ENCODE peak calls at places on chromosomes 11 and 22, in ten cellular contexts. R is NT2/D1; V is SJSA1; T is CD8-positive, alpha-beta memory T cell; I is tibial nerve; N is heart right ventricle; H is uterus; U is PC-3; W is A549; A is CD8-positive, alpha-beta T cell. Y is an unnamed sample.

GRCh38 chr22:23119492-23120414 is 22.0 kb downstream of the RSPH14 start:
- DNase-seq in R (no peak), V (no peak), T (peak; percentile 29), I (no peak), N (no peak), H (no peak), U (no peak), W (no peak), A (peak; percentile 43), Y (no peak)

GRCh38 chr22:30283342-30283741 is 6.0 kb downstream of the CASTOR1 start:
- DNase-seq in R (no peak), V (no peak), T (no peak), I (no peak), N (no peak), H (no peak), U (no peak), W (no peak), A (no peak), Y (peak; percentile 45)

GRCh38 chr11:31972623-31973022 is 118.3 kb upstream of the RCN1 start:
- DNase-seq in R (no peak), V (no peak), T (no peak), I (no peak), N (no peak), H (no peak), U (no peak), W (no peak), A (no peak), Y (no peak)

GRCh38 chr11:3123761-3124733 is 41.1 kb downstream of the OSBPL5 start:
- DNase-seq in R (no peak), V (peak; percentile 82), T (no peak), I (peak; percentile 85), N (peak; percentile 63), H (peak; percentile 94), U (peak; percentile 94), W (peak; percentile 70), A (no peak), Y (no peak)

GRCh38 chr22:40310081-40310770 is 36.1 kb upstream of the ADSL start:
- DNase-seq in R (no peak), V (peak; percentile 75), T (no peak), I (no peak), N (no peak), H (peak; percentile 48), U (no peak), W (no peak), A (no peak), Y (no peak)

GRCh38 chr22:26418620-26419019 is 10.4 kb upstream of the ASPHD2 start:
- DNase-seq in R (no peak), V (no peak), T (no peak), I (no peak), N (no peak), H (no peak), U (no peak), W (no peak), A (no peak), Y (no peak)

GRCh38 chr11:78851883-78852586 is 277.4 kb upstream of the NARS2 start:
- DNase-seq in R (no peak), V (no peak), T (no peak), I (no peak), N (no peak), H (no peak), U (peak; percentile 60), W (no peak), A (no peak), Y (no peak)

GRCh38 chr11:117657801-117658200 is 139.2 kb downstream of the DSCAML1 start:
- DNase-seq in R (no peak), V (no peak), T (no peak), I (no peak), N (no peak), H (no peak), U (no peak), W (no peak), A (no peak), Y (no peak)

GRCh38 chr11:31641477-31642062 is 132.0 kb downstream of the ELP4 start:
- DNase-seq in R (peak; percentile 36), V (peak; percentile 43), T (no peak), I (no peak), N (peak; percentile 4), H (no peak), U (peak; percentile 70), W (peak; percentile 64), A (no peak), Y (no peak)

GRCh38 chr11:25970726-25971508 is 361.0 kb upstream of the ANO3 start:
- DNase-seq in R (no peak), V (no peak), T (no peak), I (no peak), N (no peak), H (no peak), U (peak; percentile 33), W (peak; percentile 1), A (no peak), Y (no peak)

DNA sequence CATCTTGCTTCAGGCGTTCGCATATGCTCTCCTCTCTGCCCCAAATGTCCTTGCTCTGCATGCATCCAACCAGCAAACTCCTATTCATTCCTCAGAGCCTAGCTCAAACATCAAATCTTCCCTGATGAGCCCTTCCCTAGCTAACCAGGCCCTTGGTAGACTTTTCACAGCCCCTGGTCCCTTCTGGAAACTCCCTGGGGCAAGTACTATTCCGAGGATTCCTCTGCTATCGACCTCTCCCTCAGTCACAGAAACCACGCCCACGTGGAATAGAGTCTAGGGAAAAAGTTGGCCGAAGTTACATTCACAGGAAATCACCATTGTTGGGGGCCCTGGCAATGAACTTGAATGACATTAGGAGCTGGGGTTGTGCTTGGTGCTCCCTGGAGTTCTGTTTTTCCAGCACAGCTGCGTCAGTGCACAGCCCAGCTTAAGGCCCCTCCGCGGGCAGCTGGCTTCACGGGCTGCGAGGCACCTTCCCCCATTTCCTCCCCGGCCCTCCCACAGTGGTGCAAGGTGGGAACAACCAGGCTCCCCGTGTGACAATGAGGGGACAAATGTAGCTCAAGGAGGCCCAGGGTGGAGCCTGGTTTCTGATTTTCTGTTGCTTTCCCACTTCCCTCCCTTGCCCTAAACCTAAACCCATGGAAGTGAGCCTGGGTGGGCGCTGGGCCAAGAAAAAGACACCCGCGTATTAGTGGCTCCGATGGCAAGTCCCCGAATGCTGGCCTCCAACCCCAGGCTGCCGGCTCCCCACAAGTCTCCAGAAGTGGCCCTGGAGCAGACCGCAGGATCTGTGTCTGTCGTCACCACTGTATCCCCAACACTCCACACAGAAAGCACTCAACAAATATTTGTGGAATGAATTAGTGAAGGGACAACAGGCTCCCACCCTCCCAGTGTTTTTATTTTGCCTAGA is 4.3 kb upstream of the ATP5MGL start:
- DNase-seq in R (no peak), V (peak; percentile 51), T (no peak), I (no peak), N (peak; percentile 80), H (peak; percentile 63), U (no peak), W (no peak), A (no peak), Y (no peak)
- H3K4me3 ChIP-seq in R (no peak overlapping the region), V (no peak overlapping the region), T (no peak overlapping the region), I (peak overlapping the region; percentile 7), N (peak overlapping the region; percentile 99), H (peak overlapping the region; percentile 25), U (no peak overlapping the region), W (no peak overlapping the region), A (no peak overlapping the region), Y (peak overlapping the region; percentile 10)

GRCh38 chr11:71064183-71064582 is 188.2 kb downstream of the SHANK2 start:
- DNase-seq in R (no peak), V (peak; percentile 56), T (no peak), I (no peak), N (no peak), H (no peak), U (no peak), W (no peak), A (no peak), Y (no peak)

GRCh38 chr11:71065794-71066193 is 186.6 kb downstream of the SHANK2 start:
- DNase-seq in R (no peak), V (no peak), T (no peak), I (no peak), N (no peak), H (no peak), U (no peak), W (no peak), A (no peak), Y (no peak)

GRCh38 chr11:71064702-71065515 is 187.5 kb downstream of the SHANK2 start:
- DNase-seq in R (no peak), V (peak; percentile 58), T (no peak), I (no peak), N (no peak), H (no peak), U (no peak), W (no peak), A (no peak), Y (no peak)

GRCh38 chr11:71062199-71062598 is 190.2 kb downstream of the SHANK2 start:
- DNase-seq in R (no peak), V (no peak), T (no peak), I (no peak), N (no peak), H (no peak), U (no peak), W (no peak), A (no peak), Y (no peak)

DNA sequence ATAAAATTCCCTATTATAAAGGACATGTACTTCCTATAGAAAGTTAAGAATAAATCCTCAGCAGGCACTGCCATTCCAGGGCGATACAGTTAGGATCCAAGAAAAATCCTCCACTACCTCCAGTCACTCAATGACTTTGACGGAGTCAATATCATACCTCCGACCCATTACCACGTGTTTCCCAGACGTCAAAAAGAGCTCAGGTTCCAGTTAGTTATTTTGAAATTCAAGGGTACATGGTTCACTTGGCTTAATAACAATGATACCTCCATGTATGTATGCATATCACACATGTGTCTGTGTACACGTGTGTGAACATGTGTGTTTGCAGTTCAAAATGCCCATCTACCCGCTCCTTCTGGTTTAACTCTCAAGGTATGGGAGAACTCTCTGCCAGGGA is 189.2 kb downstream of the SHANK2 start:
- DNase-seq in R (no peak), V (no peak), T (no peak), I (no peak), N (no peak), H (no peak), U (no peak), W (no peak), A (no peak), Y (no peak)
- H3K9me3 ChIP-seq in R (peaks cover 1% of the 10 kb centered on the region), V (peaks cover 68% of the 10 kb centered on the region), T (no peaks in the 10 kb centered on the region), I (no peaks in the 10 kb centered on the region), N (no peaks in the 10 kb centered on the region), H (no peaks in the 10 kb centered on the region), U (no peaks in the 10 kb centered on the region), W (no peaks in the 10 kb centered on the region), A (no peaks in the 10 kb centered on the region), Y (no peaks in the 10 kb centered on the region)

DNA sequence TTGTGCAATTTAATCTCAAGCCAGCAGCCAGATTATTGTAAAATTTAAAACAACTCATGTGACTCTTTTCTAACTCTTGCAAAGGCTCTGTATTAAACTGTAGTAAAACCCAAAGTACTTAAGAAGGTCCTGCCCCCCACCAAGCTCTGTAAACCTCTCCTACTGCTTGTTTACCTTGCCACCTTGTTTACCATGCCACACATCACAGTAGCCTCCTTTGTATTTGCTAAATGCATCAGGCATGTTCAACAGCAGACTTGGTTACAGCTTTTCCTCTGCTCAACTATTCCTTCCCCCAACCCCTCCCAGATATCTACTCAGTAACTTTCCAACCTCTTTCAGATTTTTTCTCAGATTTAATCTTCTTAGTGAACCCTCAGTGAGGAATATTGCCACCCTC is 861.6 kb downstream of the METTL15 start:
- DNase-seq in R (no peak), V (no peak), T (no peak), I (no peak), N (no peak), H (no peak), U (no peak), W (peak; percentile 86), A (no peak), Y (no peak)
- H3K4me3 ChIP-seq in R (no peak overlapping the region), V (no peak overlapping the region), T (no peak overlapping the region), I (no peak overlapping the region), N (no peak overlapping the region), H (no peak overlapping the region), U (no peak overlapping the region), W (no peak overlapping the region), A (no peak overlapping the region), Y (no peak overlapping the region)

GRCh38 chr11:97883086-97883485 is 1137.7 kb upstream of the CNTN5 start:
- DNase-seq in R (no peak), V (no peak), T (no peak), I (no peak), N (no peak), H (no peak), U (no peak), W (no peak), A (no peak), Y (no peak)
- H3K9me3 ChIP-seq in R (no peaks in the 10 kb centered on the region), V (no peaks in the 10 kb centered on the region), T (no peaks in the 10 kb centered on the region), I (peaks cover 3% of the 10 kb centered on the region), N (peaks cover 13% of the 10 kb centered on the region), H (no peaks in the 10 kb centered on the region), U (no peaks in the 10 kb centered on the region), W (no peaks in the 10 kb centered on the region), A (no peaks in the 10 kb centered on the region), Y (no peaks in the 10 kb centered on the region)

Y was measured in pancreas.